ENCODE peak calls at places on chromosomes 3 and 15, in eight cellular contexts. X is H54, H is GM12892, I is HCT116, O is spleen, W is breast epithelium, L is ovary, M is right lobe of liver. Q is an unnamed sample.

GRCh38 chr15:83904107-83904720 is 250.3 kb downstream of the ADAMTSL3 start:
- DNase-seq in X (no peak), H (no peak), I (no peak), O (no peak), W (no peak), L (peak), M (no peak), Q (no peak)

GRCh38 chr3:185362850-185363661 is at the start of gene MAP3K13:
- DNase-seq in X (peak), H (peak), I (peak), O (peak), W (peak), L (peak), M (peak), Q (peak)

GRCh38 chr3:72595376-72595775 is 252.9 kb downstream of the SHQ1 start:
- DNase-seq in X (no peak), H (no peak), I (no peak), O (no peak), W (no peak), L (no peak), M (no peak), Q (peak)

GRCh38 chr3:4988815-4989648 is 9.8 kb downstream of the BHLHE40 start:
- DNase-seq in X (no peak), H (no peak), I (no peak), O (no peak), W (no peak), L (peak), M (no peak), Q (peak)

GRCh38 chr3:55698826-55699225 is 211.7 kb upstream of the WNT5A start:
- DNase-seq in X (no peak), H (no peak), I (no peak), O (no peak), W (no peak), L (no peak), M (no peak), Q (no peak)

GRCh38 chr15:42939841-42940240 is 19.3 kb upstream of the TTBK2 start:
- DNase-seq in X (no peak), H (no peak), I (no peak), O (no peak), W (no peak), L (no peak), M (no peak), Q (no peak)

GRCh38 chr3:24457719-24458118 is 36.9 kb downstream of the THRB start:
- DNase-seq in X (no peak), H (no peak), I (no peak), O (no peak), W (no peak), L (no peak), M (no peak), Q (no peak)

GRCh38 chr3:184532940-184533732 is 28.4 kb upstream of the EPHB3 start:
- DNase-seq in X (no peak), H (no peak), I (no peak), O (no peak), W (no peak), L (no peak), M (no peak), Q (no peak)

GRCh38 chr15:57357796-57358195 is 18.5 kb upstream of the CGNL1 start:
- DNase-seq in X (no peak), H (no peak), I (no peak), O (no peak), W (no peak), L (no peak), M (no peak), Q (no peak)

GRCh38 chr3:141795719-141796435 is 32.7 kb downstream of the GRK7 start:
- DNase-seq in X (no peak), H (no peak), I (no peak), O (peak), W (no peak), L (no peak), M (no peak), Q (peak)

GRCh38 chr3:66989860-66990696 is 8.0 kb upstream of the KBTBD8 start:
- DNase-seq in X (no peak), H (no peak), I (peak), O (no peak), W (no peak), L (no peak), M (no peak), Q (peak)

GRCh38 chr15:52657338-52657737 is 21.9 kb downstream of the ATOSA start:
- DNase-seq in X (no peak), H (no peak), I (no peak), O (no peak), W (no peak), L (no peak), M (no peak), Q (no peak)

GRCh38 chr3:78497692-78498091 is 1270.1 kb downstream of the ROBO1 start:
- DNase-seq in X (no peak), H (no peak), I (no peak), O (no peak), W (no peak), L (no peak), M (no peak), Q (no peak)

GRCh38 chr15:22888120-22888859 is 49.8 kb downstream of the NIPA2 start:
- DNase-seq in X (peak), H (no peak), I (no peak), O (no peak), W (no peak), L (no peak), M (no peak), Q (peak)

GRCh38 chr15:92599394-92599970 is 56.1 kb downstream of the FAM174B start:
- DNase-seq in X (no peak), H (no peak), I (no peak), O (no peak), W (no peak), L (no peak), M (no peak), Q (no peak)

GRCh38 chr3:153284282-153284938 is 122.4 kb downstream of the RAP2B start:
- DNase-seq in X (peak), H (no peak), I (peak), O (no peak), W (no peak), L (no peak), M (no peak), Q (peak)

GRCh38 chr3:77042892-77043291 is 3.0 kb downstream of the ROBO2 start:
- DNase-seq in X (no peak), H (no peak), I (no peak), O (no peak), W (no peak), L (no peak), M (no peak), Q (no peak)

GRCh38 chr3:167814441-167814951 is 79.0 kb downstream of the SERPINI1 start:
- DNase-seq in X (peak), H (no peak), I (no peak), O (no peak), W (no peak), L (no peak), M (no peak), Q (no peak)

GRCh38 chr3:141940204-141940776 is 63.8 kb downstream of the ATP1B3 start:
- DNase-seq in X (peak), H (no peak), I (peak), O (peak), W (peak), L (no peak), M (no peak), Q (no peak)

GRCh38 chr15:42992626-42993025 is 72.0 kb upstream of the TTBK2 start:
- DNase-seq in X (no peak), H (no peak), I (no peak), O (no peak), W (no peak), L (no peak), M (no peak), Q (no peak)

GRCh38 chr3:37909067-37909911 is 47.6 kb downstream of the CTDSPL start:
- DNase-seq in X (peak), H (no peak), I (no peak), O (no peak), W (no peak), L (no peak), M (no peak), Q (no peak)

GRCh38 chr3:9732753-9733115 is 1.2 kb downstream of the BRPF1 start:
- DNase-seq in X (no peak), H (no peak), I (no peak), O (no peak), W (no peak), L (peak), M (no peak), Q (peak)

GRCh38 chr15:99414755-99415731 is 150.7 kb upstream of the MEF2A start:
- DNase-seq in X (no peak), H (no peak), I (no peak), O (no peak), W (no peak), L (peak), M (no peak), Q (no peak)

GRCh38 chr3:59817511-59817910 is 767.7 kb upstream of the CFAP20DC start:
- DNase-seq in X (no peak), H (no peak), I (no peak), O (no peak), W (no peak), L (no peak), M (no peak), Q (no peak)

GRCh38 chr15:30933293-30933692 is 29.6 kb downstream of the FAN1 start:
- DNase-seq in X (no peak), H (no peak), I (no peak), O (no peak), W (no peak), L (no peak), M (no peak), Q (no peak)

GRCh38 chr3:108590443-108590842 is 921 bp downstream of the DZIP3 start:
- DNase-seq in X (no peak), H (no peak), I (no peak), O (no peak), W (no peak), L (no peak), M (no peak), Q (no peak)

GRCh38 chr3:10594915-10595314 is 89.5 kb upstream of the ATP2B2 start:
- DNase-seq in X (peak), H (peak), I (peak), O (no peak), W (no peak), L (peak), M (no peak), Q (peak)

GRCh38 chr15:45660231-45660979 is 25.6 kb downstream of the SQOR start:
- DNase-seq in X (no peak), H (no peak), I (no peak), O (no peak), W (peak), L (no peak), M (no peak), Q (no peak)

GRCh38 chr15:63080638-63081250 is 38.2 kb downstream of the TPM1 start:
- DNase-seq in X (no peak), H (no peak), I (no peak), O (no peak), W (no peak), L (no peak), M (no peak), Q (no peak)

GRCh38 chr15:36271048-36271447 is 308.4 kb upstream of the CDIN1 start:
- DNase-seq in X (no peak), H (no peak), I (no peak), O (no peak), W (no peak), L (no peak), M (no peak), Q (no peak)

GRCh38 chr15:44719293-44719999 is 8.1 kb downstream of the B2M start:
- DNase-seq in X (no peak), H (no peak), I (no peak), O (no peak), W (no peak), L (no peak), M (no peak), Q (no peak)

GRCh38 chr3:112793311-112794081 is 53.2 kb downstream of the CD200R1L start:
- DNase-seq in X (no peak), H (no peak), I (no peak), O (no peak), W (no peak), L (peak), M (no peak), Q (no peak)

GRCh38 chr3:135432402-135432801 is 533.1 kb upstream of the PPP2R3A start:
- DNase-seq in X (no peak), H (no peak), I (no peak), O (no peak), W (no peak), L (no peak), M (no peak), Q (no peak)

DNA sequence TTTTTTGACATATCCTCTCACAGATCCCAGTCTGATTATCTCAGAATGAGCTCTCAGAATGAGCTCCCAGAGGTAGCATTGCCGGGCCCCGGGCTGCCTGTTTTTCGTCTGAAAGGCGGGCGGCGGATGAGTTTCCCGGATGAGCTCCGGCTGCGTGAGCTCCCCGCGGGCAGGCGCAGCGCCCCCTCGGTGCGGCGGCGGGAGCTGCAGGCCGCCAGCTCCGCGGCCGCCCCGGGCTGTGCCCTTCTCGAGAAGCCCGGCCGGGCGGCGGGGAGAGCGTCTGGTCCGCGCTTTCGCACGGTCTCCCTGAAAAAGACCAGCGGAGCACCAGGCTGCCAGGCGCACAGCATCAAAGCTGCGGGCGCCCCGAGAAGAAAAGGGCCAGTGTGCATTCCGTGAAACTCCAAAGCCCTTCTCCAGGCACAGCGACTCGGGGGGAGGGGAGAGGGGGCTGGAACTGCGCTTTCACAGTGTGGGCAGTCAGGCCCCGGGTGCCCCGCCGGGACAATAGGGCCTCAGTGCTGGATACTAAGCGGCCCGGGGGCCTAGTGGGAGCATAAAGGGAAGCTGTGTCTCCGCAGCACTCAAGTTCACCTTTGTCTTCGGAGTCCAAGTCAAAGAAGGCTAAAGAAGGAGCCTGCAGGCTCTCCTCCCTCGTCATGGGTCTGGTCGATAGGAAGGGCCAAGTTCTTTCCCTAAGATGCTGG is 12.1 kb upstream of the SHC4 start:
- DNase-seq in X (peak), H (peak), I (peak), O (peak), W (peak), L (peak), M (peak), Q (peak)
- TF ChIP-seq POLR2A in X (peak), H (no peak), I (no peak), O (no peak), W (no peak), L (no peak), M (peak), Q (no peak)

GRCh38 chr15:88813960-88814359 is 10.7 kb downstream of the ACAN start:
- DNase-seq in X (no peak), H (no peak), I (no peak), O (no peak), W (no peak), L (no peak), M (no peak), Q (no peak)

GRCh38 chr15:88810449-88810848 is 7.2 kb downstream of the ACAN start:
- DNase-seq in X (peak), H (no peak), I (no peak), O (no peak), W (no peak), L (no peak), M (no peak), Q (no peak)

GRCh38 chr15:88812137-88812536 is 8.9 kb downstream of the ACAN start:
- DNase-seq in X (no peak), H (no peak), I (no peak), O (no peak), W (no peak), L (no peak), M (no peak), Q (no peak)

DNA sequence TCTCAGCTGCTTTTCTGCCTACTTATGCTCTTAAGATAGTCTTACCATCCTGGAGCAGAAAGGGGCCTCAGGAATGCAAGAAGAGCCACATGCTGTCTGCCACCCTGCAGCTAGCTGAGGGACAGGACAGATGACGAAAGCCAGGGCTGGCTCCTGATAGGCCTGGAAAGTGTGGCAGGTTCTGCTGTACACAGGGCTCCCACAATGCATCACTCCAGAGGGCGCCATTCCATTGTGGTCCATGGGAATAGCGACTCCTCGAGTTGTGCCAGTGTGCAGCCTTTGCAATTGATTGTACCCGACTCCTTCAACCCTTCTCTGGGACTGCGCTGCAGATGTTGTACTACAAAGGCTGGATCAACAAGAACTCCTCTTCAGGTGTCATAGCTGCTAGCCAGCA is 11.2 kb downstream of the ACAN start:
- DNase-seq in X (no peak), H (no peak), I (no peak), O (no peak), W (no peak), L (no peak), M (no peak), Q (no peak)
- TF ChIP-seq POLR2A in X (no peak), H (no peak), I (no peak), O (no peak), W (no peak), L (no peak), M (no peak), Q (no peak)

DNA sequence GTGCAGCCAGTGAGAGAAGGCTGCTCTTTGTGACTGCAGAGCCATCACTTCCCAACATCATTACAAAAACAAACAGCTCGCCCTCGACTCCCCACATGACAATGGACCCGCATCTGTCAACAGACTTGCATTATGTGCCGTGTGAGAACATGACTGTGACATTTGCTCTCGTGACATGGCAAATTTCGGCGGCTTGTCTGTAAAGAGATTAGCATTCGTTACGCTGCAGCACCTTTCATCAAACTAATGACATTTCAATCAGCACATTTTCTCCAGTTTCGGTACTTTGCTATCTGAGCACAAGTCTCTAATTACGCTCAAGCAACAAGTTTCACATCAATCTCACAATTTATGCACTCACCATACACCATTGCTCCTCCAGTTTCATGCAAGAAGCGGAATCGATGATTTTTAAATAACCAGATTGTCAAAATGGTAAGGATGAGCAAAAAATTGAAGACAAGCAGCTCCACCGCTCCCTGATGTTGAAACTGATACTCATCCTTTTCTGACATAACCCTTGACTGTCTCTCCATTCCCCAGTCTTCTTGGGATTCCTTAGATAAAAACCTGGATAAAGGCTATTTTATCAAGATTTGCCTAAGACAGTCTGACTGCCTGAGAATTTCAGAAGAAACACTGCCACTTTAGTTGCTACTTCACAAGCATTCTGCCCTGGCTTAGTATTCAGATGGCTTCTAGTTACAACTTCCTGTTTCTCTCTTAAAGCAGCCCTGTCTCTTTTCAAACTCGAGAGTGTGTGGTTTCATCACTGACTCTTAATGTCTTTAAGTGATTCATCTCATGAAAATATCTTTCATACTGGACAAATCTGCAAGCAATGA is at the start of gene SLC9A9:
- DNase-seq in X (peak), H (no peak), I (no peak), O (peak), W (no peak), L (no peak), M (no peak), Q (peak)
- TF ChIP-seq POLR2A in X (no peak), H (peak), I (no peak), O (no peak), W (no peak), L (no peak), M (no peak), Q (no peak)

DNA sequence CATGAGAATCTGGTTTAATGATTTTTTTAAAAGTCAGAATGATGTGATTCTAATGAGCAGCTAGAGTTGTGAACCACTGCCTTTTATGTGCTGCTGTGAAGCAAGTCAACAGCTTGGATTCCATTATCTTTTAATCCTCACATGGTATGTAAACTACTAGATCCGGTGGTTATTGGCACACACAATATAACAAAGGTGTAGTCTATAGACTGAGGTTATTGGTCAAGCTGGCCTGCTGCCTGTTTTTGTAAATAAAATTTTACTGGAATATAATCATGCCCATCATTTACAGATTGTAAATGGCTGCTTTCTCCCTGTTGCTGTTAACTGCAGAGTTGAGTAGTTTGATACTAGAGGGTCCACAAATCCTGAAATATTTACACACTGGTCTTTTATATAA is 103.1 kb downstream of the OTOL1 start:
- DNase-seq in X (no peak), H (no peak), I (no peak), O (no peak), W (no peak), L (no peak), M (no peak), Q (no peak)
- TF ChIP-seq POLR2A in X (no peak), H (no peak), I (no peak), O (no peak), W (no peak), L (no peak), M (no peak), Q (no peak)

DNA sequence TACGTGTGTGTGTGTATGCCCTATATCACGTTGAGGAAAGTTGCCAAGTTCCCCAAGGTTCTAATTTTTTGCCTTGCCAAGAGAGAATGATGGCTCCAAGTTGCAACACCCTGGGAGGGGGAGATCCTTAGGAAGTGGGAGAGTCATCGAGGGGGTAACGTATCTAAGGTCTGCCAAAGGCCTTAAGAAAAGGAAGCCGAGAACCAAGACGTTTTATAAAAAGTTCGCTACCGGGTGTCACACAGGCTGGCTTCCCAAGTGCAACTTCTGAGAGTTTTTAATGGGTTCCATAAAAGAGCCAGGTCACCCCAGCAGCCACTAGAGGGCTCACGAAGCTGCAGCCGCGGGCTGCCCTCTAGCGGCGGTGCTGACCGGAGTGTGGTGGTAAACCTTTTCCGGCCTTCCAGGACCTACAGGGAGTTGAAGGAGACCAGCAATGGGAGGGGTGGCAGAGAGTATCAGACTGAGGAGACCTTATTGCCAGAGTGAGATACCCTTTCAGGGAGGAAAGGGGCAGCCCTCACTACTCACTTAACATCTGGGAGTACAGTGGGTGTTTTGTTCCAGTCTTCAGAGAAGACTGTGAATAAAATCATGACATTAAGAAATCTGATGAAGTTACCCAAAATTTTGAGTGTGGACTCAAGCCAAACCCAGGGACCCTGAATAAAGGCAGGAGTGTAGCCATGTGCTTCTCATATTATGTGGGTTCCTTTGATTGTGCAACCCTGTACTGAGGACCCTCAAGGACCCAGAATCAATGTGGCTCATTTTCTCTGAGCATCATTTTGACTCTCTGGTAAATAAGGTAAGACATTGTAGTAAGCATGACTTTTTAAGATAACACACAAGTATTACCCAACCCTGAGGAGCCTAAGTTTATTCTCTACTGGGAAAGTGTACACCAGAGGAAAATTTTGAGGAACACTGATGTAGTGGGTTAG is 2.5 kb upstream of the RFX7 start:
- DNase-seq in X (peak), H (peak), I (peak), O (peak), W (peak), L (peak), M (peak), Q (peak)
- TF ChIP-seq POLR2A in X (no peak), H (peak), I (peak), O (no peak), W (no peak), L (no peak), M (no peak), Q (peak)